ENCODE peak calls at places on chromosome 11, in nine cellular contexts. Q is retinal pigment epithelial cell, F is progenitor cell of endocrine pancreas, Z is GM20000, W is K562, M is body of pancreas, H is esophagus muscularis mucosa, G is type B pancreatic cell, X is epithelial cell of esophagus. L is an unnamed sample.

GRCh38 chr11:31801298-31801702 is 9.8 kb downstream of the PAX6 start:
- DNase-seq in Q (no peak), F (no peak), Z (no peak), W (no peak), M (no peak), H (peak; percentile 62), G (no peak), X (no peak), L (no peak)

GRCh38 chr11:46381836-46382643 is 571 bp downstream of the MDK start:
- DNase-seq in Q (no peak), F (no peak), Z (peak; percentile 69), W (peak; percentile 28), M (no peak), H (no peak), G (no peak), X (no peak), L (peak; percentile 46)

GRCh38 chr11:93133710-93134109 is 64.1 kb downstream of the SLC36A4 start:
- DNase-seq in Q (no peak), F (no peak), Z (no peak), W (no peak), M (no peak), H (no peak), G (no peak), X (peak; percentile 28), L (no peak)

GRCh38 chr11:34721646-34722045 is 100.8 kb downstream of the EHF start:
- DNase-seq in Q (no peak), F (no peak), Z (no peak), W (no peak), M (no peak), H (no peak), G (no peak), X (no peak), L (no peak)

GRCh38 chr11:80815752-80816453 is 1375.1 kb upstream of the TENM4 start:
- DNase-seq in Q (no peak), F (no peak), Z (peak; percentile 35), W (no peak), M (no peak), H (no peak), G (no peak), X (peak; percentile 58), L (no peak)

GRCh38 chr11:96267490-96268010 is 75.4 kb downstream of the MAML2 start:
- DNase-seq in Q (no peak), F (no peak), Z (peak; percentile 75), W (no peak), M (no peak), H (no peak), G (no peak), X (peak; percentile 26), L (no peak)

GRCh38 chr11:109668973-109669634 is 247.1 kb downstream of the C11orf87 start:
- DNase-seq in Q (no peak), F (no peak), Z (no peak), W (no peak), M (peak; percentile 4), H (no peak), G (no peak), X (peak; percentile 85), L (no peak)

GRCh38 chr11:11400121-11400520 is 47.1 kb upstream of the CSNK2A3 start:
- DNase-seq in Q (no peak), F (no peak), Z (no peak), W (no peak), M (no peak), H (no peak), G (no peak), X (peak; percentile 53), L (no peak)

GRCh38 chr11:47285969-47286770 is 16.2 kb downstream of the MADD start:
- DNase-seq in Q (no peak), F (no peak), Z (no peak), W (no peak), M (no peak), H (no peak), G (no peak), X (no peak), L (no peak)

GRCh38 chr11:94149435-94149834 is 20.8 kb downstream of the PANX1 start:
- DNase-seq in Q (no peak), F (no peak), Z (no peak), W (no peak), M (no peak), H (no peak), G (no peak), X (peak; percentile 74), L (no peak)

GRCh38 chr11:116774661-116775060 is 1.9 kb upstream of the BUD13 start:
- DNase-seq in Q (no peak), F (no peak), Z (no peak), W (no peak), M (no peak), H (no peak), G (no peak), X (no peak), L (no peak)

GRCh38 chr11:120425527-120425926 is 86.0 kb upstream of the GRIK4 start:
- DNase-seq in Q (no peak), F (no peak), Z (peak; percentile 9), W (no peak), M (no peak), H (no peak), G (no peak), X (no peak), L (no peak)

GRCh38 chr11:1565173-1565903 is 6.7 kb downstream of the DUSP8 start:
- DNase-seq in Q (no peak), F (no peak), Z (no peak), W (no peak), M (no peak), H (no peak), G (peak; percentile 70), X (no peak), L (no peak)

GRCh38 chr11:1567721-1568100 is 4.4 kb downstream of the DUSP8 start:
- DNase-seq in Q (no peak), F (no peak), Z (no peak), W (no peak), M (no peak), H (no peak), G (no peak), X (no peak), L (no peak)

GRCh38 chr11:1567052-1567720 is 4.9 kb downstream of the DUSP8 start:
- DNase-seq in Q (no peak), F (no peak), Z (no peak), W (no peak), M (no peak), H (no peak), G (peak; percentile 67), X (no peak), L (no peak)

GRCh38 chr11:1565904-1566247 is 6.2 kb downstream of the DUSP8 start:
- DNase-seq in Q (no peak), F (no peak), Z (no peak), W (no peak), M (no peak), H (no peak), G (peak; percentile 69), X (no peak), L (no peak)

GRCh38 chr11:1566381-1567051 is 5.6 kb downstream of the DUSP8 start:
- DNase-seq in Q (no peak), F (no peak), Z (no peak), W (no peak), M (no peak), H (no peak), G (peak; percentile 64), X (no peak), L (no peak)
- TF ChIP-seq CTCF in Q (peak; percentile 29), F (no peak), Z (no peak), W (peak; percentile 51), M (no peak), H (no peak), G (peak; percentile 21), X (no peak), L (no peak)

GRCh38 chr11:68343761-68344256 is 31.4 kb downstream of the LRP5 start:
- DNase-seq in Q (no peak), F (no peak), Z (no peak), W (peak; percentile 52), M (peak; percentile 32), H (no peak), G (no peak), X (no peak), L (no peak)

GRCh38 chr11:68342459-68343158 is 30.2 kb downstream of the LRP5 start:
- DNase-seq in Q (no peak), F (peak; percentile 44), Z (no peak), W (no peak), M (peak; percentile 65), H (no peak), G (no peak), X (peak; percentile 82), L (no peak)

GRCh38 chr11:68340003-68340767 is 27.8 kb downstream of the LRP5 start:
- DNase-seq in Q (no peak), F (no peak), Z (peak; percentile 51), W (no peak), M (no peak), H (no peak), G (no peak), X (no peak), L (no peak)

GRCh38 chr11:68340784-68341556 is 28.6 kb downstream of the LRP5 start:
- DNase-seq in Q (no peak), F (no peak), Z (no peak), W (no peak), M (no peak), H (no peak), G (no peak), X (peak; percentile 51), L (peak; percentile 35)

GRCh38 chr11:68341557-68342458 is 29.4 kb downstream of the LRP5 start:
- DNase-seq in Q (no peak), F (no peak), Z (no peak), W (no peak), M (no peak), H (no peak), G (no peak), X (no peak), L (no peak)
- TF ChIP-seq CTCF in Q (no peak), F (no peak), Z (no peak), W (peak; percentile 6), M (no peak), H (no peak), G (peak; percentile 17), X (peak; percentile 13), L (no peak)

GRCh38 chr11:104246590-104246989 is 82.6 kb upstream of the PDGFD start:
- DNase-seq in Q (no peak), F (no peak), Z (no peak), W (no peak), M (no peak), H (no peak), G (no peak), X (no peak), L (no peak)
- TF ChIP-seq CTCF in Q (no peak), F (no peak), Z (no peak), W (no peak), M (no peak), H (no peak), G (no peak), X (no peak), L (no peak)

GRCh38 chr11:86861810-86862209 is 61.5 kb downstream of the PRSS23 start:
- DNase-seq in Q (no peak), F (no peak), Z (no peak), W (no peak), M (no peak), H (no peak), G (no peak), X (no peak), L (no peak)
- TF ChIP-seq CTCF in Q (peak; percentile 20), F (no peak), Z (no peak), W (peak; percentile 26), M (no peak), H (no peak), G (no peak), X (no peak), L (no peak)

L was measured in nephron progenitor cell.